ENCODE peak calls at places on chromosomes 4 and X, in four cellular contexts. G is cardiac muscle cell, H is IMR-90, V is adipocyte. X is an unnamed sample. For H3K27me3, the result is how much of the 10 kb centered on the place peaks cover.

GRCh38 chr4:18815779-18816173 is 794.2 kb upstream of the LCORL start:
- DNase-seq in G (no peak), H (no peak), V (no peak), X (peak)

GRCh38 chr4:107896158-107896645 is 35.1 kb upstream of the CYP2U1 start:
- DNase-seq in V (peak), H (peak), G (no peak), X (no peak)

GRCh38 chr4:181308476-181309170 is 934.6 kb upstream of the TENM3 start:
- DNase-seq in H (no peak), G (no peak), V (no peak), X (no peak)

GRCh38 chr4:159158083-159158617 is 55.3 kb downstream of the RAPGEF2 start:
- DNase-seq in H (no peak), V (no peak), G (no peak), X (no peak)

GRCh38 chr4:55023030-55023429 is 102.4 kb downstream of the KDR start:
- DNase-seq in H (no peak), V (no peak), G (no peak), X (no peak)

GRCh38 chr4:70903282-70903603 is 1.1 kb downstream of the MOB1B start:
- DNase-seq in H (no peak), G (peak), V (peak), X (no peak)

GRCh38 chr4:105058177-105058812 is 88.4 kb upstream of the TET2 start:
- DNase-seq in G (no peak), H (peak), V (peak), X (no peak)

GRCh38 chr4:102843938-102844337 is 16.6 kb upstream of the UBE2D3 start:
- DNase-seq in H (no peak), V (no peak), G (no peak), X (peak)

GRCh38 chr4:88158360-88159136 is at the start of gene ABCG2:
- DNase-seq in G (peak), H (peak), V (peak), X (peak)

GRCh38 chrX:132948648-132949260 is 9.7 kb downstream of the HS6ST2 start:
- DNase-seq in V (no peak), G (peak), H (no peak), X (peak)

GRCh38 chrX:24231169-24231568 is 81.6 kb downstream of the ZFX start:
- DNase-seq in H (peak), G (no peak), V (peak), X (peak)

GRCh38 chr4:70936200-70936787 is 34.1 kb downstream of the MOB1B start:
- DNase-seq in H (peak), V (peak), G (no peak), X (no peak)

GRCh38 chr4:3035249-3035648 is 39.1 kb downstream of the HTT-AS start:
- DNase-seq in H (no peak), G (no peak), V (no peak), X (no peak)

GRCh38 chr4:184644553-184645307 is 4.5 kb downstream of the CASP3 start:
- DNase-seq in G (no peak), H (peak), V (no peak), X (peak)

GRCh38 chr4:8766610-8767009 is 105.0 kb downstream of the HMX1 start:
- DNase-seq in H (no peak), G (no peak), V (no peak), X (no peak)
- H3K27me3 ChIP-seq in H (under half), G (under half), V (under half), X (under half)

GRCh38 chr4:173538903-173539445 is 8.9 kb upstream of the HAND2 start:
- DNase-seq in H (no peak), G (no peak), V (no peak), X (no peak)
- H3K27me3 ChIP-seq in H (half or more), G (half or more), V (under half), X (under half)

GRCh38 chrX:72306085-72306801 is 529 bp upstream of the CITED1 start:
- DNase-seq in G (peak), V (peak), H (no peak), X (peak)

GRCh38 chrX:72308209-72308565 is 2.5 kb upstream of the CITED1 start:
- DNase-seq in H (no peak), G (no peak), V (no peak), X (no peak)

GRCh38 chrX:72307646-72308051 is 1.9 kb upstream of the CITED1 start:
- DNase-seq in H (no peak), G (no peak), V (no peak), X (no peak)

GRCh38 chrX:72305286-72306084 is at the start of gene CITED1:
- DNase-seq in H (no peak), G (no peak), V (peak), X (peak)

GRCh38 chrX:72306851-72307645 is 1.3 kb upstream of the CITED1 start:
- DNase-seq in V (peak), H (peak), G (peak), X (peak)
- H3K27me3 ChIP-seq in V (half or more), H (half or more), G (half or more), X (half or more)

GRCh38 chr4:110613710-110614109 is 9.2 kb downstream of the PITX2 start:
- DNase-seq in H (no peak), G (no peak), V (no peak), X (no peak)
- H3K27me3 ChIP-seq in H (half or more), G (half or more), V (under half), X (under half)

GRCh38 chr4:14892563-14892962 is 109.7 kb upstream of the CPEB2 start:
- DNase-seq in H (no peak), V (no peak), G (no peak), X (no peak)
- H3K27me3 ChIP-seq in H (under half), V (under half), G (under half), X (under half)